ENCODE peak calls at places on chromosomes 12 and 14, in six cellular contexts. P is stimulated activated CD8-positive, alpha-beta memory T cell treated with anti-CD3 and anti-CD28 coated beads, Interleukin-4, amount 100 ng/mL, for 48 hours; C is HAP-1; N is CD4-positive, CD25-positive, alpha-beta regulatory T cell; M is iPS DF 6.9; S is RWPE1. Z is an unnamed sample.

GRCh38 chr12:5907812-5908211 is 37.2 kb downstream of the ANO2 start:
- DNase-seq in N (no peak), P (no peak), S (no peak), M (no peak), C (no peak), Z (no peak)

GRCh38 chr12:75177997-75178396 is 31.6 kb downstream of the KCNC2 start:
- DNase-seq in S (peak), P (no peak), M (no peak), N (no peak), C (no peak), Z (no peak)

GRCh38 chr14:61140872-61141271 is 140.3 kb downstream of the TMEM30B start:
- DNase-seq in P (no peak), S (no peak), M (no peak), N (no peak), C (no peak), Z (no peak)

GRCh38 chr14:103562135-103562384 is 397 bp downstream of the BAG5 start:
- DNase-seq in P (no peak), N (no peak), C (no peak), S (peak), M (no peak), Z (no peak)

GRCh38 chr12:12265571-12266388 is 1.1 kb downstream of the LRP6 start:
- DNase-seq in N (no peak), M (no peak), P (no peak), C (peak), S (peak), Z (peak)

GRCh38 chr12:50572275-50572674 is 67.5 kb downstream of the DIP2B start:
- DNase-seq in P (no peak), S (peak), M (no peak), C (peak), N (no peak), Z (peak)

GRCh38 chr14:25111061-25111601 is 61.2 kb upstream of the STXBP6 start:
- DNase-seq in P (no peak), M (no peak), S (no peak), N (no peak), C (no peak), Z (peak)

GRCh38 chr14:50064993-50065392 is 51.4 kb downstream of the VCPKMT start:
- DNase-seq in N (peak), C (no peak), S (no peak), P (peak), M (no peak), Z (peak)

GRCh38 chr14:103296007-103296406 is 38.0 kb upstream of the EIF5 start:
- DNase-seq in S (no peak), M (no peak), N (no peak), C (no peak), P (no peak), Z (no peak)

GRCh38 chr12:103085541-103085940 is 128.1 kb downstream of the ASCL1 start:
- DNase-seq in N (no peak), S (no peak), P (no peak), C (no peak), M (no peak), Z (no peak)

GRCh38 chr14:33767721-33768457 is 183.0 kb downstream of the EGLN3 start:
- DNase-seq in N (no peak), P (no peak), C (no peak), M (no peak), S (no peak), Z (no peak)

GRCh38 chr12:114693532-114693931 is 9.6 kb upstream of the TBX3 start:
- DNase-seq in N (no peak), P (no peak), M (no peak), S (no peak), C (no peak), Z (no peak)

GRCh38 chr12:94535614-94535932 is 75.9 kb upstream of the CEP83 start:
- DNase-seq in N (no peak), P (no peak), S (no peak), M (no peak), C (no peak), Z (no peak)

GRCh38 chr14:32698831-32699230 is 239.8 kb upstream of the NPAS3 start:
- DNase-seq in C (no peak), P (no peak), M (no peak), N (no peak), S (no peak), Z (no peak)

GRCh38 chr14:94377866-94378470 is 10.4 kb downstream of the SERPINA1 start:
- DNase-seq in S (no peak), N (no peak), M (no peak), P (no peak), C (no peak), Z (no peak)

GRCh38 chr12:127191124-127191523 is 1075.8 kb upstream of the TMEM132C start:
- DNase-seq in P (no peak), S (peak), C (no peak), M (no peak), N (no peak), Z (no peak)

GRCh38 chr14:63297387-63297786 is 21.3 kb downstream of the GPHB5 start:
- DNase-seq in M (no peak), N (no peak), S (no peak), P (no peak), C (no peak), Z (no peak)

GRCh38 chr12:105079011-105079570 is 5.2 kb downstream of the ALDH1L2 start:
- DNase-seq in S (no peak), N (no peak), P (no peak), C (no peak), M (no peak), Z (no peak)

GRCh38 chr14:94821705-94822104 is 51.8 kb upstream of the GSC start:
- DNase-seq in P (no peak), N (no peak), M (no peak), S (no peak), C (no peak), Z (no peak)

GRCh38 chr14:49861581-49861922 is 9.0 kb upstream of the NEMF start:
- DNase-seq in S (no peak), N (peak), C (peak), P (peak), M (no peak), Z (no peak)

GRCh38 chr12:67816269-67816668 is 167.7 kb downstream of the DYRK2 start:
- DNase-seq in N (no peak), C (no peak), P (no peak), S (no peak), M (no peak), Z (no peak)

GRCh38 chr12:70648831-70649230 is 11.6 kb upstream of the PTPRB start:
- DNase-seq in N (no peak), C (no peak), S (no peak), P (no peak), M (no peak), Z (no peak)

GRCh38 chr12:57149309-57149900 is 2.0 kb upstream of the LRP1-AS start:
- DNase-seq in S (no peak), C (no peak), M (no peak), P (no peak), N (no peak), Z (no peak)

GRCh38 chr12:81670759-81671158 is 88.4 kb downstream of the PPFIA2 start:
- DNase-seq in P (no peak), C (no peak), M (no peak), N (no peak), S (no peak), Z (no peak)

GRCh38 chr12:65051196-65051595 is 69.9 kb downstream of the WIF1 start:
- DNase-seq in P (no peak), N (no peak), S (no peak), C (peak), M (no peak), Z (no peak)

GRCh38 chr12:109734219-109735000 is 20.8 kb downstream of the FAM222A start:
- DNase-seq in S (no peak), C (no peak), P (no peak), M (no peak), N (no peak), Z (no peak)

GRCh38 chr12:72295101-72295500 is 22.9 kb downstream of the TRHDE start:
- DNase-seq in S (no peak), C (no peak), N (no peak), P (no peak), M (no peak), Z (no peak)

GRCh38 chr12:57455374-57456144 is 452 bp downstream of the INHBE start:
- DNase-seq in M (no peak), P (no peak), S (no peak), C (no peak), N (no peak), Z (no peak)

GRCh38 chr12:106994579-106995220 is 7.8 kb upstream of the MTERF2 start:
- DNase-seq in S (no peak), P (no peak), C (no peak), M (no peak), N (no peak), Z (no peak)

GRCh38 chr12:54066408-54066807 is 12.8 kb downstream of the HOXC4 start:
- DNase-seq in M (no peak), N (no peak), S (no peak), C (no peak), P (no peak), Z (no peak)

GRCh38 chr14:81062816-81063215 is 107.4 kb downstream of the TSHR start:
- DNase-seq in P (peak), N (no peak), C (no peak), M (peak), S (no peak), Z (peak)

GRCh38 chr12:105166736-105167135 is 59.2 kb downstream of the WASHC4 start:
- DNase-seq in N (no peak), C (no peak), P (no peak), M (no peak), S (no peak), Z (no peak)

Z was measured in pons.